ENCODE peak calls at places on chromosomes 7 and 10, in five cellular contexts. Z, F, E, U and R are unnamed samples.
A peak's percentile ranks its signal among the peaks of the same experiment; 100 is the strongest.

GRCh38 chr10:132397036-132397541 is at the start of gene PWWP2B:
- DNase-seq in U (no peak), E (no peak), Z (no peak), F (no peak), R (no peak)

GRCh38 chr7:113891031-113891350 is 27.8 kb downstream of the PPP1R3A start:
- DNase-seq in F (no peak), Z (no peak), E (no peak), U (no peak), R (no peak)

GRCh38 chr10:15236340-15236739 is 67.8 kb upstream of the NMT2 start:
- DNase-seq in Z (no peak), U (no peak), F (no peak), E (no peak), R (no peak)

GRCh38 chr10:121678631-121679174 is 80.5 kb upstream of the FGFR2 start:
- DNase-seq in E (no peak), U (no peak), F (no peak), Z (no peak), R (no peak)

GRCh38 chr10:110226555-110226925 is 19.1 kb downstream of the MXI1 start:
- DNase-seq in E (peak; percentile 95), F (peak; percentile 62), U (peak; percentile 75), Z (peak; percentile 62), R (peak; percentile 11)

GRCh38 chr7:132532237-132532734 is 44.0 kb downstream of the PLXNA4 start:
- DNase-seq in U (no peak), F (no peak), E (no peak), Z (no peak), R (no peak)

GRCh38 chr7:76220185-76221057 is 18.7 kb downstream of the SRRM3 start:
- DNase-seq in Z (no peak), E (peak; percentile 90), F (no peak), U (peak; percentile 13), R (no peak)

GRCh38 chr7:68417659-68418058 is 1180.6 kb upstream of the AUTS2 start:
- DNase-seq in E (no peak), U (no peak), Z (no peak), F (no peak), R (no peak)

GRCh38 chr10:66555061-66555460 is 370.8 kb upstream of the LRRTM3 start:
- DNase-seq in E (no peak), U (no peak), Z (no peak), F (no peak), R (no peak)

GRCh38 chr10:75287697-75288096 is 51.9 kb upstream of the COMTD1 start:
- DNase-seq in Z (no peak), U (no peak), F (no peak), E (no peak), R (no peak)

GRCh38 chr7:64881461-64882287 is 21.4 kb upstream of the ZNF273 start:
- DNase-seq in F (no peak), Z (no peak), U (no peak), E (peak; percentile 13), R (no peak)

GRCh38 chr10:68506406-68506805 is 20.9 kb downstream of the SLC25A16 start:
- DNase-seq in F (no peak), Z (no peak), E (no peak), U (no peak), R (no peak)

GRCh38 chr7:111083423-111083822 is 7.5 kb upstream of the LRRN3 start:
- DNase-seq in Z (no peak), E (no peak), U (no peak), F (no peak), R (no peak)

GRCh38 chr10:125084191-125085186 is 75.9 kb downstream of the CTBP2 start:
- DNase-seq in U (peak; percentile 79), Z (no peak), F (peak; percentile 86), E (peak; percentile 79), R (peak; percentile 75)

GRCh38 chr10:113326160-113327111 is 226.4 kb upstream of the HABP2 start:
- DNase-seq in Z (no peak), F (no peak), U (no peak), E (peak; percentile 82), R (no peak)

GRCh38 chr7:149199234-149199990 is 4.1 kb downstream of the ZNF282 start:
- DNase-seq in F (no peak), U (no peak), E (no peak), Z (no peak), R (no peak)

GRCh38 chr7:101848168-101848951 is 30.9 kb downstream of the CUX1 start:
- DNase-seq in F (no peak), Z (no peak), U (no peak), E (no peak), R (no peak)

GRCh38 chr10:27986831-27987230 is 12.0 kb downstream of the ODAD2 start:
- DNase-seq in Z (no peak), F (peak; percentile 1), U (no peak), E (no peak), R (no peak)

GRCh38 chr10:79413196-79413595 is 32.2 kb downstream of the ZCCHC24 start:
- DNase-seq in Z (no peak), U (no peak), F (no peak), E (no peak), R (no peak)

GRCh38 chr10:48801026-48801425 is 116.4 kb downstream of the WDFY4 start:
- DNase-seq in U (no peak), Z (no peak), F (no peak), E (no peak), R (no peak)

GRCh38 chr7:150974468-150975391 is 3.4 kb downstream of the KCNH2 start:
- DNase-seq in F (peak; percentile 69), Z (peak; percentile 51), E (peak; percentile 78), U (peak; percentile 80), R (no peak)

GRCh38 chr7:14902589-14902963 is at the start of gene DGKB:
- DNase-seq in Z (no peak), U (peak; percentile 83), E (peak; percentile 71), F (peak; percentile 79), R (peak; percentile 61)

GRCh38 chr10:13658864-13659685 is 72.3 kb downstream of the PRPF18 start:
- DNase-seq in F (no peak), U (no peak), E (peak; percentile 53), Z (no peak), R (no peak)

GRCh38 chr10:103855424-103855823 is at the start of gene SH3PXD2A:
- DNase-seq in E (peak; percentile 84), F (no peak), U (peak; percentile 27), Z (no peak), R (no peak)

GRCh38 chr10:86229378-86229777 is 137.2 kb downstream of the GRID1 start:
- DNase-seq in U (no peak), E (no peak), F (no peak), Z (no peak), R (no peak)

GRCh38 chr10:112832361-112832878 is 117.6 kb upstream of the TCF7L2 start:
- DNase-seq in E (peak; percentile 94), U (no peak), Z (no peak), F (no peak), R (no peak)

GRCh38 chr7:157457355-157458253 is 120.8 kb downstream of the DNAJB6 start:
- DNase-seq in Z (no peak), E (no peak), U (no peak), F (no peak), R (no peak)

GRCh38 chr7:31796375-31796774 is 109.4 kb downstream of the PPP1R17 start:
- DNase-seq in Z (no peak), F (no peak), U (no peak), E (no peak), R (no peak)

GRCh38 chr7:90579181-90579688 is 16.9 kb upstream of the CDK14 start:
- DNase-seq in Z (no peak), F (no peak), E (no peak), U (no peak), R (no peak)

GRCh38 chr10:50464004-50464409 is 159.7 kb downstream of the SGMS1 start:
- DNase-seq in E (no peak), F (no peak), Z (no peak), U (no peak), R (peak; percentile 14)

GRCh38 chr7:42144253-42145002 is 92.6 kb downstream of the GLI3 start:
- DNase-seq in Z (no peak), E (no peak), U (no peak), F (no peak), R (no peak)

GRCh38 chr7:107690611-107691010 is 30.0 kb downstream of the SLC26A4 start:
- DNase-seq in U (no peak), Z (no peak), F (no peak), E (no peak), R (no peak)

GRCh38 chr10:133355266-133355665 is 2.6 kb downstream of the FUOM start:
- DNase-seq in E (no peak), U (no peak), Z (no peak), F (no peak), R (no peak)

GRCh38 chr10:27145937-27146336 is 8.2 kb downstream of the YME1L1 start:
- DNase-seq in E (no peak), F (no peak), Z (no peak), U (no peak), R (no peak)

GRCh38 chr10:48237225-48237855 is 37.2 kb downstream of the FRMPD2 start:
- DNase-seq in F (no peak), E (no peak), Z (no peak), U (no peak), R (no peak)

GRCh38 chr10:11158080-11158479 is 140.4 kb downstream of the CELF2 start:
- DNase-seq in Z (no peak), F (no peak), U (no peak), E (peak; percentile 32), R (no peak)